ENCODE peak calls at places on chromosomes 7 and 10, in four cellular contexts. H is stomach, P is neural progenitor cell, W is endothelial cell of umbilical vein. Z is an unnamed sample.

GRCh38 chr10:127947206-127947605 is 40.3 kb downstream of the PTPRE start:
- DNase-seq in H (no peak), W (no peak), P (no peak), Z (no peak)

GRCh38 chr7:84913731-84914130 is 273.1 kb downstream of the SEMA3D start:
- DNase-seq in H (no peak), P (no peak), W (no peak), Z (no peak)

GRCh38 chr10:89516149-89516832 is 19.1 kb downstream of the SLC16A12 start:
- DNase-seq in W (no peak), H (no peak), P (no peak), Z (no peak)

GRCh38 chr7:19122018-19122588 is 4.7 kb upstream of the TWIST1 start:
- DNase-seq in P (peak), W (peak), H (no peak), Z (no peak)

GRCh38 chr7:127254163-127254684 is 1.5 kb upstream of the GRM8 start:
- DNase-seq in P (no peak), W (no peak), H (no peak), Z (no peak)

GRCh38 chr7:14021069-14021468 is 31.6 kb upstream of the ETV1 start:
- DNase-seq in P (no peak), H (no peak), W (no peak), Z (no peak)

GRCh38 chr7:34011711-34012110 is 106.4 kb downstream of the BMPER start:
- DNase-seq in W (no peak), H (no peak), P (no peak), Z (no peak)

GRCh38 chr10:131844546-131845084 is 56.2 kb upstream of the PPP2R2D start:
- DNase-seq in H (no peak), W (no peak), P (no peak), Z (no peak)

GRCh38 chr7:138755831-138756590 is 41.8 kb upstream of the TMEM213 start:
- DNase-seq in P (no peak), H (no peak), W (no peak), Z (no peak)

GRCh38 chr10:53075469-53075868 is 302.9 kb upstream of the MBL2 start:
- DNase-seq in W (no peak), P (no peak), H (no peak), Z (no peak)

GRCh38 chr7:23347682-23348180 is 48.6 kb downstream of the MALSU1 start:
- DNase-seq in H (no peak), P (no peak), W (peak), Z (no peak)

GRCh38 chr10:52185256-52185655 is 128.8 kb upstream of the DKK1 start:
- DNase-seq in W (no peak), P (no peak), H (no peak), Z (no peak)

GRCh38 chr10:119691726-119692125 is 34.1 kb upstream of the INPP5F start:
- DNase-seq in P (no peak), W (no peak), H (no peak), Z (no peak)

GRCh38 chr10:3805227-3805790 is 20.3 kb upstream of the KLF6 start:
- DNase-seq in W (peak), P (no peak), H (no peak), Z (no peak)

GRCh38 chr7:2131791-2132190 is 101.0 kb downstream of the MAD1L1 start:
- DNase-seq in P (no peak), W (no peak), H (no peak), Z (no peak)

GRCh38 chr10:29669149-29669548 is 34.4 kb upstream of the SVIL start:
- DNase-seq in W (peak), P (no peak), H (no peak), Z (no peak)

GRCh38 chr7:127900116-127900515 is 131.1 kb downstream of the LRRC4 start:
- DNase-seq in H (no peak), W (no peak), P (no peak), Z (no peak)

GRCh38 chr10:18594574-18595156 is 56.7 kb downstream of the NSUN6 start:
- DNase-seq in W (no peak), H (no peak), P (peak), Z (no peak)

GRCh38 chr10:97915761-97916160 is 66.1 kb downstream of the GOLGA7B start:
- DNase-seq in P (no peak), H (no peak), W (no peak), Z (no peak)

GRCh38 chr7:139620676-139621344 is 97.3 kb downstream of the CLEC2L start:
- DNase-seq in H (peak), W (peak), P (peak), Z (no peak)

GRCh38 chr7:101677421-101678137 is 48.5 kb upstream of the MYL10 start:
- DNase-seq in W (peak), P (no peak), H (no peak), Z (no peak)

GRCh38 chr10:35912615-35913170 is 270.6 kb upstream of the FZD8 start:
- DNase-seq in W (peak), H (no peak), P (peak), Z (no peak)

GRCh38 chr10:110758898-110759297 is 112.8 kb upstream of the PDCD4 start:
- DNase-seq in P (peak), H (no peak), W (peak), Z (no peak)

DNA sequence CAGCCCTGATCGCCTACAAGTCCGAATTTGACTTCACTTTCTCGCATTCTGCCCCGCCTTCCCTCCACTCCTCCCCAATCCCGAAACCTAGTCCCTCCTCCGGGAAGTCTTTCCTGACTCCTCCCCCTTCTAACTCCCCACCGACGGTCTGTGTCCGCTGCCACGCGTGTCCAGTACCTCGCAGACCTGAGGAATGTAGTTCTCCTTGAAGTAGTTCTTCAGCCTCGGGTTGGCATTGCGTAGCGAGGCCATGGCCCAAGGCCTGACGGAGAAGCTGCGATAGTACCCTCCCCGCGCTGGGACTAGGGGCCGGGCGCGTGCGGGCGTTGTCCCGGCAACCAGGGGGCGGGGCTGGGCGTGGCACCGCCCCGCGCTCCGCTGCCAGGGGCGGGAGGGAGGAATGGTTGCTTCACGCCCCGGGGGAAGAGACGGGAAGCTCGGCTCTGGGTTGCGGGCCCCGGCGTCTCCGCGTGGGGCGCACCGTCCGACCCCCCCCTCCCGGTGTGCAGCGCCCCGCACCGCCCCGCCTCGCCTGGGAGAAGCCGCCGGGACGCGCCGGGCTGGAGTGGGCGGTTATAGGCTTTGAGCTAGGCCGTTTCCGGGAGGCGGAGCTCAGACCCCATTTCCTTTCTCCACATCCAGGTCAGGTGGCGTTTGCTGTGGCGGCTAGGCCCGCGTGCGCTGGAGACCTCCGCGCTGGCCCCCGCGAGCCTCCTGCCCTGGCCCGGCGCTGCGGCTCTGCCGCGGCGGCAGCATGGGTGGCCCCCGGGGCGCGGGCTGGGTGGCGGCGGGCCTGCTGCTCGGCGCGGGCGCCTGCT is at the start of the genes ARMC10 and FBXL13:
- DNase-seq in H (peak), W (peak), P (peak), Z (peak)
- TF ChIP-seq CTCF in H (no peak), W (peak), P (peak), Z (peak)

DNA sequence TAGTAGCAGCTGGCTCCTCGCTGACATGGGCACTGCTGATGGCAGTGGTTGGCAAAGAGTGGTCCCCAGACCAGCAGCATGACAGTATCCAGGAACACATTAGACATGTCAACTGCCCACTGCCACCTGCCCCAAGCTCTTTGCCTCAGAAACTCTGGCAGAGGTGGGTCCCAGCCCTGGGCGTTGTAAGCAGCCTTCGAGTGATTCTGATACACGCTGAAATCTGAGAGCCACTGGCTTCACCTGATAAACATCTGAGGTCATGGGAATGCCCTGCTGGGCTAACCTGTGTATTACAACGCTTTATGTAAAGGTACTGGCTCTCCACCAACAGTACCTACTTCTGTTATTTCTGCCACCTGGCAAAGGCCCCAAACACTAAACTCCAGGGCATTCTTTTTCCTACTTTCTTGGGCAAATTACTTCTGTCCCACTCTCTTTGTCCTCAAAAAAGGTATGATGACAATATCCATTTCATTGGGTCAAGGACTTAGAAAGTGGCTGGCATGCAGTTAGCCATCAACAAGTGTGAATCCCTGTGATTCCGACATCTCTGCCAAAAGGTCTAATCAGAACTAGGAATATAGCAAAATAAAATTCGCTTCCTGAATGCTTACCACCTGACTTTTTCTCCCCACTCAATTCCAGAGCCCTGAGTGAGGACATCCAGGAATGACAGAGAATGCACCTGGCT is 9.2 kb downstream of the SGMS1 start:
- DNase-seq in W (no peak), P (peak), H (peak), Z (no peak)
- TF ChIP-seq CTCF in W (no peak), P (peak), H (no peak), Z (no peak)

DNA sequence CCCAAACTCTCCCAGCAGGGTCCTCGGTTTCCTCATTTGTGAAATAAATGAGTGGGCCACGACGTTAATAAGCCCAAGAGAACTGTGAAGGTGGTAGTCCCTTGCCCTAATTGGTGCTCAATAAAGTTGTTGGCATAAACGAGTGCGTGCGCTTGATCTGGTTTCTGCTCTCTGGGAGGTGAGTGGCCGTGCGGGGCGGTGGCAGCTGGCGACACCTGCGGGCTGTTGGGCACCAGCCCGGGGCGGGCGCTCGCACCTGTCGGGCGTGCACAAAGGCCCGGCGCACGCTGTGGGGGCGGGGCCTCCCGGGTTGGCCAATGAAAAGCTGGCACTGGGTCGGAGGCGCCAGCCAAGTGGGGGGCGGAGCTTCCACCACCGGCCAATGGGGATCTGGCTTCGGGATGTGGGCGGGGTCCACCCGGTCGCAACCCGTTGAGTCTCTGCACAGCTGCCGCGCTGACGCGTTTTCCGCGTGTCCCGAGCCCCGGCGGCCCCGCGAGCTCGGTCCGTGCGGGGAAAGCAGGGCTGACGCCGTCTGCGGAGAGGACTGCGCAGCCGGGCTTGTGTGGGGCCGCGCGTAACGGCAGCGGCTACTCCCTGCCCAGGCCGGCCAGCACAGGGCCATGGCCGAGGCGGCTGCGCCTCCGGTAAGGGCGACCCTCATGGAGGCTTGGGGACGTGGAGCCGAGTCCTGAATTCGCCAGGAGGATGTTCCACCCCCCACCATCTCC is 23.0 kb downstream of the ZNF783 start:
- DNase-seq in P (peak), H (peak), W (peak), Z (peak)
- TF ChIP-seq CTCF in P (peak), H (no peak), W (no peak), Z (no peak)

GRCh38 chr10:117741524-117741923 is 199.0 kb downstream of the EMX2 start:
- DNase-seq in H (no peak), P (no peak), W (no peak), Z (no peak)
- TF ChIP-seq CTCF in H (no peak), P (peak), W (no peak), Z (no peak)

GRCh38 chr7:104156842-104157277 is 51.0 kb downstream of the ORC5 start:
- DNase-seq in W (peak), P (peak), H (no peak), Z (no peak)
- TF ChIP-seq CTCF in W (peak), P (peak), H (no peak), Z (no peak)

Z was measured in omental fat pad.